ENCODE peak calls at places on chromosomes 13 and 19, in six cellular contexts. P is colonic mucosa; V is ovary; U is PC-3; H is IMR-90; W is CD8-positive, alpha-beta T cell. K is an unnamed sample.

GRCh38 chr19:30102239-30102638 is 160.2 kb downstream of the URI1 start:
- DNase-seq in P (no peak), V (no peak), U (no peak), H (no peak), W (no peak), K (no peak)

GRCh38 chr13:106101201-106101600 is 434.3 kb downstream of the EFNB2 start:
- DNase-seq in P (no peak), V (no peak), U (peak; percentile 20), H (no peak), W (no peak), K (no peak)

GRCh38 chr13:23766199-23766771 is 122.9 kb downstream of the MIPEP start:
- DNase-seq in P (no peak), V (no peak), U (no peak), H (no peak), W (no peak), K (no peak)

GRCh38 chr19:13302521-13303270 is 152.5 kb downstream of the IER2 start:
- DNase-seq in P (no peak), V (no peak), U (peak; percentile 25), H (no peak), W (no peak), K (no peak)

GRCh38 chr13:99870541-99870940 is 101.0 kb downstream of the ZIC5 start:
- DNase-seq in P (no peak), V (no peak), U (no peak), H (no peak), W (no peak), K (no peak)

GRCh38 chr19:29944415-29945012 is 2.5 kb downstream of the URI1 start:
- DNase-seq in P (no peak), V (no peak), U (no peak), H (no peak), W (no peak), K (no peak)

GRCh38 chr13:63481334-63481733 is 2065.7 kb upstream of the PCDH20 start:
- DNase-seq in P (no peak), V (no peak), U (no peak), H (peak; percentile 36), W (no peak), K (no peak)

GRCh38 chr13:91097269-91097668 is 250.2 kb upstream of the MIR17HG start:
- DNase-seq in P (no peak), V (no peak), U (no peak), H (no peak), W (no peak), K (no peak)

GRCh38 chr13:75771818-75772217 is 135.7 kb downstream of the LMO7 start:
- DNase-seq in P (no peak), V (no peak), U (peak; percentile 80), H (peak; percentile 91), W (no peak), K (no peak)

DNA sequence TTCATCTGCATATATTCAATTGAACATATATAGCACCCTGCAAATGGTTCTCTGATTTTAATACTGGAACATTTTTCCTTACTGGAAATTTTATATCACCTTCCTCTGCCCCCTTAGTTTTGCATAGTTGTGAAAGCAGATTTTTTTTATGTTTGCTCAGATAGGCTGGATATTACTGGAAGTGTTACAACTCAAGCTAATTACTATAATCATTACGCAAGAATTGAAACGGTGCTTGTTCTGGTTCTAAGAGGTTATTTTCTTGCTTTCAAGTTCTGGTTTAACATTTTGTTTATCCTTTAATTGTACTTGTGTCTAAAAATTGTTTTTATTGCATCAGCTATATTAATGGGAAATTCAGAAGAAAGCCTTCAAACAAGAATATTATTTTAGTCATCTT is 95.6 kb upstream of the MYO16 start:
- DNase-seq in P (no peak), V (no peak), U (no peak), H (no peak), W (no peak), K (no peak)
- H3K9me3 ChIP-seq in P (no peaks in the 10 kb centered on the region), V (no peaks in the 10 kb centered on the region), U (no peaks in the 10 kb centered on the region), H (no peaks in the 10 kb centered on the region), W (no peaks in the 10 kb centered on the region), K (no peaks in the 10 kb centered on the region)

GRCh38 chr19:41872775-41873647 is 4.1 kb upstream of the CD79A start:
- DNase-seq in P (peak; percentile 89), V (peak; percentile 59), U (peak; percentile 75), H (peak; percentile 59), W (peak; percentile 49), K (peak; percentile 85)
- H3K9me3 ChIP-seq in P (no peaks in the 10 kb centered on the region), V (no peaks in the 10 kb centered on the region), U (no peaks in the 10 kb centered on the region), H (no peaks in the 10 kb centered on the region), W (no peaks in the 10 kb centered on the region), K (no peaks in the 10 kb centered on the region)

GRCh38 chr19:2320057-2320456 is 8.3 kb downstream of the LSM7 start:
- DNase-seq in P (no peak), V (no peak), U (no peak), H (no peak), W (no peak), K (no peak)

GRCh38 chr19:2323707-2324106 is 4.7 kb downstream of the LSM7 start:
- DNase-seq in P (no peak), V (no peak), U (no peak), H (no peak), W (no peak), K (no peak)

GRCh38 chr19:2319551-2319950 is 8.8 kb downstream of the LSM7 start:
- DNase-seq in P (no peak), V (no peak), U (no peak), H (no peak), W (no peak), K (no peak)

GRCh38 chr19:2320939-2321338 is 7.4 kb downstream of the LSM7 start:
- DNase-seq in P (no peak), V (no peak), U (no peak), H (no peak), W (no peak), K (no peak)

DNA sequence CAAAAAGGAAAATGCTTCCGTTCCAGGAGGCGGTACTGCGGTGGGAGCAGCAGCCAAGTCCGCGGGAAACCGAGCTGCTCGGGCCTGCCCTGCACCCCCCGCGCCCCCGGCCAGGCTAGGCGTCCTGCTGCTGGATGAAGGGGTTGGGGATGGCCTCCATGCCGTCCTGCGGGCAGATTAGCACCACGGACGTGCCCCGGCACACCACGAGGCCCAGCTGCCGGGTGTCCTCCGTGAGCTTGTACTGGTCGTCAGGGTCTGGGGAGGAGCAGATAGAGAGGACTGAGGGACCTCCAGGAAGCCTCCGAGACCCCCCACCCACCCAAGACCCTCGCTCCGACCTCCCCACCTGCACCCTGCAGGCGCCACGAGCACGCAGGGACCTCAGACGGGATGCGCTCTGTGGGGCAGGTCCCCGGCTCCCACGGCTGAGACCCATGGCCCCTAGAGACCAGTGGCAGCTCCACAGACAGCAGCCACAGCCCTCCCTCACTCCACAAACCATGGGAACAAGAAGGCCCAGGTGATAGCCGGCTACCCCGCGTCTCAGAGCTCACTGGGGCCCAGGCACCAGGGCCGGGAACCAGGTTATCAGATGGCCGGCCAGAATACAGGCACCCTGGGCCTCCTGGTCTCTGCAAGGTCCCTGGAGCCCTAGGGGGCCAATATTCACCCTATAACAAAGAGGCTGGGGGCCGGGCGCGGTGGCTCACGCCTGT is 6.7 kb downstream of the LSM7 start:
- DNase-seq in P (no peak), V (no peak), U (no peak), H (no peak), W (no peak), K (no peak)
- H3K9me3 ChIP-seq in P (no peaks in the 10 kb centered on the region), V (no peaks in the 10 kb centered on the region), U (no peaks in the 10 kb centered on the region), H (no peaks in the 10 kb centered on the region), W (no peaks in the 10 kb centered on the region), K (no peaks in the 10 kb centered on the region)

DNA sequence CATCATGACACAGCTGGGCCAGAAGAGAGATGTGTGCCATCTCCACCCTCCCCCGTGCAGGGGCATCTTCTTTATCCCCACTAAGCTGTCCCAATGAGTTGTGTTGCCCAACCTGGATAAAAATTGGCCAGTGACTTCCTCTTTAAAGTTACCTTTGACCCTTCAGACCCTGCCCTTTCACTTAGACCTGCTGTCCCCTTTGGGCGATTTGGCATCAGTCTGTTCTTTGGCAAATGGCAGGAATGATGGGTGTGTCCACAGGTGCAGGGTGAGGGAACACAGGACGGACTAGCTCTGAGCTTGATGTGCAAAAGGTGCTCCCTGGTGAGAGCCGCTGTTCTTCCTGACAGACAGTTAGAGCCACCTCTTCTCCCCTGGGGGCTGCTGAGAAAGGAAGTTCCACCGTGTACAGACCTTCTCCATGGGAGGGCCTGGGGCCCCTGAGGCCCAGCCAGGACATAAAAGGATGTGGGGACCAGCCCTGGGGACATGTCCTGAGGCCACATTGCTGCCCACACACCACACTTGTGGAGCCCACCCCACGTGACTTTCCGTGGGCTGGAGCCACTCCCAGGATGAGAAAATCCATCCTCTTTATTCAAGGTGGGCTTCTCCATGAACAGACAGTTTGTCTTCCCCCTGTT is 1.7 kb downstream of the CYP4F8 start:
- DNase-seq in P (no peak), V (no peak), U (no peak), H (no peak), W (no peak), K (no peak)
- H3K9me3 ChIP-seq in P (no peaks in the 10 kb centered on the region), V (no peaks in the 10 kb centered on the region), U (no peaks in the 10 kb centered on the region), H (peaks cover 15% of the 10 kb centered on the region), W (no peaks in the 10 kb centered on the region), K (no peaks in the 10 kb centered on the region)

DNA sequence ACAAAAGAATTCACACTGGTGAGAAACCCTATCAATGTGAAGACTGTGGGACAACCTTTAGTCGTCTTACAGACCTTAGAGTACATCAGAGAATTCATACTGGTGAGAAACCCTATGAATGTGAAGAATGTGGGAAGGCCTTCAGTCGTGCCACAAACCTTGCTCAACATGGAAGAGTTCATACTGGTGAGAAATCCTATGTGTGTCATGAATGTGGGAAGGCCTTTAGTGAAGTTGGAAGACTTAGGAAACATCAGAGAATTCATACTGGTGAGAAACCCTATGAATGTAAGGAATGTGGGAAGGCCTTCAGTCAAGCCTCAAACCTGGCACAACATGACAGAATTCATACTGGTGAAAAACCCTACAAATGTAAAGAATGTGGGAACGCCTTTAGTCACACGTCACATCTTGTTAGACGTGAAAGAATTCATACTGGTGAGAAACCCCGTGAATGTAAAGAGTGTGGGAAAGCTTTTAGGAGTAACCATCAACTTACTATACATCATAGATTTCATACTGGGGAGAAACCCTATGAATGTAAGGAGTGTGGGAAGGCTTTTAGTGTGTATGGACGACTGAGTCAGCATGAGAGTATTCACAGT is 24.0 kb upstream of the ZNF573 start:
- DNase-seq in P (no peak), V (no peak), U (no peak), H (no peak), W (no peak), K (no peak)
- H3K9me3 ChIP-seq in P (no peaks in the 10 kb centered on the region), V (peaks cover 23% of the 10 kb centered on the region), U (peaks cover 27% of the 10 kb centered on the region), H (peaks cover 39% of the 10 kb centered on the region), W (peaks cover 29% of the 10 kb centered on the region), K (peaks cover 94% of the 10 kb centered on the region)

GRCh38 chr13:83221256-83221655 is 661.0 kb downstream of the SLITRK1 start:
- DNase-seq in P (no peak), V (no peak), U (peak; percentile 41), H (no peak), W (no peak), K (no peak)

GRCh38 chr13:83221813-83222241 is 660.4 kb downstream of the SLITRK1 start:
- DNase-seq in P (no peak), V (no peak), U (peak; percentile 93), H (peak; percentile 86), W (no peak), K (no peak)

GRCh38 chr13:83223546-83223945 is 658.7 kb downstream of the SLITRK1 start:
- DNase-seq in P (no peak), V (no peak), U (no peak), H (no peak), W (no peak), K (no peak)

GRCh38 chr13:83219832-83220231 is 662.4 kb downstream of the SLITRK1 start:
- DNase-seq in P (no peak), V (no peak), U (no peak), H (no peak), W (no peak), K (no peak)

DNA sequence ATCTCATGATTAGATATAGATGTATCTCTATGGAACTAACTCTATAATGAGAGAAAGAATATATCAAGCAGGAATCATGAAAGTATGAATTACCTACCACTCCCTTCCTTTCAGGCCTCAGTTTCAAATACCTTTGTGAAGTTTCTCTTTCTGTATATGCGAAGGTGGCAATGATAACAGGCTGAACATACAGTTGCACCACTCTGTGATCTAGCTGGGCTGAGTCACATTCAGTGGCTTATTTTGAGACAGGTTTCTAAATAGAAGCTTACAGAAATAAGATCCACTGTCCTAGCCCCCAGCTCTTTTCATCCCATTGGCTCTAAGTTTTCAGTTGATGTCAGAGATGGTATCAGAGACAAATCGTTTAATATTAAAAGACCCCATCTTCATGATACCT is 662.0 kb downstream of the SLITRK1 start:
- DNase-seq in P (no peak), V (no peak), U (peak; percentile 5), H (peak; percentile 51), W (no peak), K (no peak)
- H3K9me3 ChIP-seq in P (peaks cover 3% of the 10 kb centered on the region), V (no peaks in the 10 kb centered on the region), U (no peaks in the 10 kb centered on the region), H (no peaks in the 10 kb centered on the region), W (no peaks in the 10 kb centered on the region), K (peaks cover 38% of the 10 kb centered on the region)